ENCODE peak calls at places on chromosomes 7 and 10, in four cellular contexts. Q, B, G and U are unnamed samples.

GRCh38 chr7:98215561-98216495 is 4.6 kb downstream of the BHLHA15 start:
- DNase-seq in B (no peak), G (no peak), Q (no peak), U (no peak)

GRCh38 chr7:132966731-132967130 is 115.2 kb downstream of the CHCHD3 start:
- DNase-seq in B (no peak), Q (no peak), G (no peak), U (no peak)

GRCh38 chr10:68562666-68563522 is 2.8 kb downstream of the TET1 start:
- DNase-seq in Q (peak), B (no peak), G (no peak), U (no peak)

GRCh38 chr7:43164757-43165156 is 52.3 kb downstream of the HECW1 start:
- DNase-seq in B (peak), Q (no peak), G (no peak), U (no peak)

GRCh38 chr10:8017276-8017675 is 37.2 kb upstream of the GATA3 start:
- DNase-seq in B (no peak), Q (no peak), G (no peak), U (no peak)

GRCh38 chr10:16656886-16657285 is 135.2 kb upstream of the C1QL3 start:
- DNase-seq in G (no peak), Q (no peak), B (no peak), U (no peak)

GRCh38 chr10:103980246-103980906 is 13.4 kb downstream of the SLK start:
- DNase-seq in Q (no peak), G (no peak), B (no peak), U (no peak)

GRCh38 chr7:99733448-99733847 is 1.5 kb downstream of the CYP3A7 start:
- DNase-seq in G (no peak), B (no peak), Q (peak), U (no peak)

GRCh38 chr7:120877706-120878105 is 19.8 kb upstream of the TSPAN12 start:
- DNase-seq in B (no peak), Q (no peak), G (no peak), U (no peak)

GRCh38 chr7:98826811-98827231 is 43.0 kb downstream of the TMEM130 start:
- DNase-seq in B (no peak), Q (no peak), G (no peak), U (peak)

GRCh38 chr7:113008755-113009154 is 77.9 kb downstream of the GPR85 start:
- DNase-seq in Q (no peak), G (no peak), B (no peak), U (no peak)

GRCh38 chr10:85527610-85528317 is 838.8 kb downstream of the GRID1 start:
- DNase-seq in Q (no peak), G (no peak), B (no peak), U (no peak)

GRCh38 chr7:45869426-45869825 is 3.5 kb downstream of the CCDC201 start:
- DNase-seq in G (no peak), B (no peak), Q (no peak), U (no peak)

GRCh38 chr10:121154846-121155245 is 303.7 kb downstream of the WDR11 start:
- DNase-seq in B (no peak), Q (no peak), G (no peak), U (peak)

GRCh38 chr10:62264702-62265436 is 3.8 kb downstream of the RTKN2 start:
- DNase-seq in Q (peak), B (peak), G (peak), U (no peak)

GRCh38 chr7:676246-676971 is 50.1 kb upstream of the DNAAF5 start:
- DNase-seq in Q (no peak), B (no peak), G (no peak), U (no peak)

GRCh38 chr7:77409739-77410545 is 6.2 kb downstream of the GSAP start:
- DNase-seq in B (no peak), G (no peak), Q (no peak), U (no peak)

GRCh38 chr10:118583611-118584010 is 11.8 kb downstream of the PRLHR start:
- DNase-seq in G (no peak), B (no peak), Q (no peak), U (no peak)

GRCh38 chr10:93126484-93127052 is 52.9 kb downstream of the CYP26A1 start:
- DNase-seq in G (no peak), B (no peak), Q (peak), U (no peak)

GRCh38 chr7:28808786-28809533 is 149.2 kb downstream of the TRIL start:
- DNase-seq in Q (peak), B (no peak), G (no peak), U (peak)

GRCh38 chr10:57874810-57875209 is 392.9 kb downstream of the IPMK start:
- DNase-seq in B (no peak), Q (no peak), G (no peak), U (no peak)

GRCh38 chr7:76009672-76010600 is 15.5 kb upstream of the TMEM120A start:
- DNase-seq in B (no peak), Q (peak), G (no peak), U (no peak)

GRCh38 chr10:119278126-119278701 is 70.8 kb downstream of the GRK5 start:
- DNase-seq in G (no peak), B (no peak), Q (no peak), U (no peak)